ENCODE peak calls at places on chromosomes 7 and 10, in seven cellular contexts. One of them, this sample, is unnamed.

GRCh38 chr7:147276783-147277370 is 1160.3 kb downstream of the CNTNAP2 start:
- DNase-seq in upper lobe of right lung: no peak
- DNase-seq in GM12865: no peak
- DNase-seq in H9: no peak
- DNase-seq in MM.1S: no peak
- DNase-seq in naive thymus-derived CD4-positive, alpha-beta T cell: no peak
- DNase-seq in activated T-helper 1 cell treated with anti-CD3 and anti-CD28 coated beads, Interleukin-12 subunit alpha, Interleukin-12 subunit beta, Interleukin-2, Interleukin-4 antibody, amounts not matched to agents 30 ng/mL and 10 ng/mL and 1 ng/mL, durations not matched to agents 14 hours and 24 hours and 36 hours: no peak
- DNase-seq in this sample: no peak

GRCh38 chr7:1662101-1662500 is 8.0 kb upstream of the ELFN1 start:
- DNase-seq in upper lobe of right lung: peak; percentile 51
- DNase-seq in GM12865: no peak
- DNase-seq in H9: peak; percentile 26
- DNase-seq in MM.1S: no peak
- DNase-seq in naive thymus-derived CD4-positive, alpha-beta T cell: no peak
- DNase-seq in activated T-helper 1 cell treated with anti-CD3 and anti-CD28 coated beads, Interleukin-12 subunit alpha, Interleukin-12 subunit beta, Interleukin-2, Interleukin-4 antibody, amounts not matched to agents 30 ng/mL and 10 ng/mL and 1 ng/mL, durations not matched to agents 14 hours and 24 hours and 36 hours: no peak
- DNase-seq in this sample: peak; percentile 2

GRCh38 chr10:4399571-4399970 is 426.4 kb upstream of the AKR1E2 start:
- DNase-seq in upper lobe of right lung: no peak
- DNase-seq in GM12865: no peak
- DNase-seq in H9: no peak
- DNase-seq in MM.1S: no peak
- DNase-seq in naive thymus-derived CD4-positive, alpha-beta T cell: no peak
- DNase-seq in activated T-helper 1 cell treated with anti-CD3 and anti-CD28 coated beads, Interleukin-12 subunit alpha, Interleukin-12 subunit beta, Interleukin-2, Interleukin-4 antibody, amounts not matched to agents 30 ng/mL and 10 ng/mL and 1 ng/mL, durations not matched to agents 14 hours and 24 hours and 36 hours: no peak
- DNase-seq in this sample: no peak

GRCh38 chr7:43758861-43759683 is 592 bp downstream of the BLVRA start:
- DNase-seq in upper lobe of right lung: no peak
- DNase-seq in GM12865: peak; percentile 62
- DNase-seq in H9: no peak
- DNase-seq in MM.1S: peak; percentile 42
- DNase-seq in naive thymus-derived CD4-positive, alpha-beta T cell: peak; percentile 53
- DNase-seq in activated T-helper 1 cell treated with anti-CD3 and anti-CD28 coated beads, Interleukin-12 subunit alpha, Interleukin-12 subunit beta, Interleukin-2, Interleukin-4 antibody, amounts not matched to agents 30 ng/mL and 10 ng/mL and 1 ng/mL, durations not matched to agents 14 hours and 24 hours and 36 hours: peak; percentile 57
- DNase-seq in this sample: peak; percentile 46

GRCh38 chr7:41699532-41699931 is 3.4 kb downstream of the INHBA start:
- DNase-seq in upper lobe of right lung: no peak
- DNase-seq in GM12865: no peak
- DNase-seq in H9: no peak
- DNase-seq in MM.1S: no peak
- DNase-seq in naive thymus-derived CD4-positive, alpha-beta T cell: no peak
- DNase-seq in activated T-helper 1 cell treated with anti-CD3 and anti-CD28 coated beads, Interleukin-12 subunit alpha, Interleukin-12 subunit beta, Interleukin-2, Interleukin-4 antibody, amounts not matched to agents 30 ng/mL and 10 ng/mL and 1 ng/mL, durations not matched to agents 14 hours and 24 hours and 36 hours: no peak
- DNase-seq in this sample: no peak

GRCh38 chr10:3067045-3067858 is at the start of gene PFKP:
- DNase-seq in upper lobe of right lung: no peak
- DNase-seq in GM12865: peak; percentile 59
- DNase-seq in H9: peak; percentile 61
- DNase-seq in MM.1S: no peak
- DNase-seq in naive thymus-derived CD4-positive, alpha-beta T cell: peak; percentile 46
- DNase-seq in activated T-helper 1 cell treated with anti-CD3 and anti-CD28 coated beads, Interleukin-12 subunit alpha, Interleukin-12 subunit beta, Interleukin-2, Interleukin-4 antibody, amounts not matched to agents 30 ng/mL and 10 ng/mL and 1 ng/mL, durations not matched to agents 14 hours and 24 hours and 36 hours: peak; percentile 65
- DNase-seq in this sample: peak; percentile 65

GRCh38 chr7:28530175-28531142 is 118.1 kb downstream of the CREB5 start:
- DNase-seq in upper lobe of right lung: no peak
- DNase-seq in GM12865: no peak
- DNase-seq in H9: no peak
- DNase-seq in MM.1S: no peak
- DNase-seq in naive thymus-derived CD4-positive, alpha-beta T cell: no peak
- DNase-seq in activated T-helper 1 cell treated with anti-CD3 and anti-CD28 coated beads, Interleukin-12 subunit alpha, Interleukin-12 subunit beta, Interleukin-2, Interleukin-4 antibody, amounts not matched to agents 30 ng/mL and 10 ng/mL and 1 ng/mL, durations not matched to agents 14 hours and 24 hours and 36 hours: no peak
- DNase-seq in this sample: no peak

GRCh38 chr10:74640134-74640533 is 186.3 kb upstream of the KAT6B start:
- DNase-seq in upper lobe of right lung: no peak
- DNase-seq in GM12865: peak; percentile 63
- DNase-seq in H9: peak; percentile 38
- DNase-seq in MM.1S: no peak
- DNase-seq in naive thymus-derived CD4-positive, alpha-beta T cell: no peak
- DNase-seq in activated T-helper 1 cell treated with anti-CD3 and anti-CD28 coated beads, Interleukin-12 subunit alpha, Interleukin-12 subunit beta, Interleukin-2, Interleukin-4 antibody, amounts not matched to agents 30 ng/mL and 10 ng/mL and 1 ng/mL, durations not matched to agents 14 hours and 24 hours and 36 hours: no peak
- DNase-seq in this sample: no peak

GRCh38 chr10:127196227-127196954 is at the start of gene INSYN2A:
- DNase-seq in upper lobe of right lung: no peak
- DNase-seq in GM12865: no peak
- DNase-seq in H9: peak; percentile 73
- DNase-seq in MM.1S: no peak
- DNase-seq in naive thymus-derived CD4-positive, alpha-beta T cell: no peak
- DNase-seq in activated T-helper 1 cell treated with anti-CD3 and anti-CD28 coated beads, Interleukin-12 subunit alpha, Interleukin-12 subunit beta, Interleukin-2, Interleukin-4 antibody, amounts not matched to agents 30 ng/mL and 10 ng/mL and 1 ng/mL, durations not matched to agents 14 hours and 24 hours and 36 hours: no peak
- DNase-seq in this sample: no peak

GRCh38 chr7:22786290-22786932 is 36.2 kb downstream of the TOMM7 start:
- DNase-seq in upper lobe of right lung: no peak
- DNase-seq in GM12865: no peak
- DNase-seq in H9: no peak
- DNase-seq in MM.1S: no peak
- DNase-seq in naive thymus-derived CD4-positive, alpha-beta T cell: no peak
- DNase-seq in activated T-helper 1 cell treated with anti-CD3 and anti-CD28 coated beads, Interleukin-12 subunit alpha, Interleukin-12 subunit beta, Interleukin-2, Interleukin-4 antibody, amounts not matched to agents 30 ng/mL and 10 ng/mL and 1 ng/mL, durations not matched to agents 14 hours and 24 hours and 36 hours: no peak
- DNase-seq in this sample: no peak

GRCh38 chr10:126674741-126675515 is 4.4 kb upstream of the C10orf90 start:
- DNase-seq in upper lobe of right lung: no peak
- DNase-seq in GM12865: no peak
- DNase-seq in H9: no peak
- DNase-seq in MM.1S: no peak
- DNase-seq in naive thymus-derived CD4-positive, alpha-beta T cell: no peak
- DNase-seq in activated T-helper 1 cell treated with anti-CD3 and anti-CD28 coated beads, Interleukin-12 subunit alpha, Interleukin-12 subunit beta, Interleukin-2, Interleukin-4 antibody, amounts not matched to agents 30 ng/mL and 10 ng/mL and 1 ng/mL, durations not matched to agents 14 hours and 24 hours and 36 hours: no peak
- DNase-seq in this sample: no peak

GRCh38 chr10:45368181-45368580 is 5.8 kb upstream of the ALOX5 start:
- DNase-seq in upper lobe of right lung: no peak
- DNase-seq in GM12865: no peak
- DNase-seq in H9: no peak
- DNase-seq in MM.1S: no peak
- DNase-seq in naive thymus-derived CD4-positive, alpha-beta T cell: no peak
- DNase-seq in activated T-helper 1 cell treated with anti-CD3 and anti-CD28 coated beads, Interleukin-12 subunit alpha, Interleukin-12 subunit beta, Interleukin-2, Interleukin-4 antibody, amounts not matched to agents 30 ng/mL and 10 ng/mL and 1 ng/mL, durations not matched to agents 14 hours and 24 hours and 36 hours: no peak
- DNase-seq in this sample: no peak

GRCh38 chr10:37314862-37315261 is 189.5 kb downstream of the ANKRD30A start:
- DNase-seq in upper lobe of right lung: no peak
- DNase-seq in GM12865: no peak
- DNase-seq in H9: no peak
- DNase-seq in MM.1S: no peak
- DNase-seq in naive thymus-derived CD4-positive, alpha-beta T cell: no peak
- DNase-seq in activated T-helper 1 cell treated with anti-CD3 and anti-CD28 coated beads, Interleukin-12 subunit alpha, Interleukin-12 subunit beta, Interleukin-2, Interleukin-4 antibody, amounts not matched to agents 30 ng/mL and 10 ng/mL and 1 ng/mL, durations not matched to agents 14 hours and 24 hours and 36 hours: no peak
- DNase-seq in this sample: no peak

GRCh38 chr10:26982058-26982457 is 118.2 kb downstream of the ANKRD26 start:
- DNase-seq in upper lobe of right lung: no peak
- DNase-seq in GM12865: no peak
- DNase-seq in H9: no peak
- DNase-seq in MM.1S: no peak
- DNase-seq in naive thymus-derived CD4-positive, alpha-beta T cell: no peak
- DNase-seq in activated T-helper 1 cell treated with anti-CD3 and anti-CD28 coated beads, Interleukin-12 subunit alpha, Interleukin-12 subunit beta, Interleukin-2, Interleukin-4 antibody, amounts not matched to agents 30 ng/mL and 10 ng/mL and 1 ng/mL, durations not matched to agents 14 hours and 24 hours and 36 hours: no peak
- DNase-seq in this sample: no peak

GRCh38 chr7:6614941-6615737 is at the start of gene ZNF853:
- DNase-seq in upper lobe of right lung: no peak
- DNase-seq in GM12865: no peak
- DNase-seq in H9: no peak
- DNase-seq in MM.1S: no peak
- DNase-seq in naive thymus-derived CD4-positive, alpha-beta T cell: no peak
- DNase-seq in activated T-helper 1 cell treated with anti-CD3 and anti-CD28 coated beads, Interleukin-12 subunit alpha, Interleukin-12 subunit beta, Interleukin-2, Interleukin-4 antibody, amounts not matched to agents 30 ng/mL and 10 ng/mL and 1 ng/mL, durations not matched to agents 14 hours and 24 hours and 36 hours: no peak
- DNase-seq in this sample: no peak

GRCh38 chr7:100642534-100642907 is 1.2 kb upstream of the TFR2 start:
- DNase-seq in upper lobe of right lung: no peak
- DNase-seq in GM12865: peak; percentile 73
- DNase-seq in H9: peak; percentile 70
- DNase-seq in MM.1S: peak; percentile 58
- DNase-seq in naive thymus-derived CD4-positive, alpha-beta T cell: no peak
- DNase-seq in activated T-helper 1 cell treated with anti-CD3 and anti-CD28 coated beads, Interleukin-12 subunit alpha, Interleukin-12 subunit beta, Interleukin-2, Interleukin-4 antibody, amounts not matched to agents 30 ng/mL and 10 ng/mL and 1 ng/mL, durations not matched to agents 14 hours and 24 hours and 36 hours: no peak
- DNase-seq in this sample: peak; percentile 80

GRCh38 chr10:126242352-126243260 is 145.7 kb downstream of the ADAM12 start:
- DNase-seq in upper lobe of right lung: no peak
- DNase-seq in GM12865: no peak
- DNase-seq in H9: no peak
- DNase-seq in MM.1S: no peak
- DNase-seq in naive thymus-derived CD4-positive, alpha-beta T cell: no peak
- DNase-seq in activated T-helper 1 cell treated with anti-CD3 and anti-CD28 coated beads, Interleukin-12 subunit alpha, Interleukin-12 subunit beta, Interleukin-2, Interleukin-4 antibody, amounts not matched to agents 30 ng/mL and 10 ng/mL and 1 ng/mL, durations not matched to agents 14 hours and 24 hours and 36 hours: no peak
- DNase-seq in this sample: no peak

GRCh38 chr7:140908351-140908750 is 16.4 kb downstream of the BRAF start:
- DNase-seq in upper lobe of right lung: no peak
- DNase-seq in GM12865: no peak
- DNase-seq in H9: no peak
- DNase-seq in MM.1S: no peak
- DNase-seq in naive thymus-derived CD4-positive, alpha-beta T cell: no peak
- DNase-seq in activated T-helper 1 cell treated with anti-CD3 and anti-CD28 coated beads, Interleukin-12 subunit alpha, Interleukin-12 subunit beta, Interleukin-2, Interleukin-4 antibody, amounts not matched to agents 30 ng/mL and 10 ng/mL and 1 ng/mL, durations not matched to agents 14 hours and 24 hours and 36 hours: no peak
- DNase-seq in this sample: no peak

GRCh38 chr7:46616636-46617035 is 695.6 kb upstream of the IGFBP3 start:
- DNase-seq in upper lobe of right lung: no peak
- DNase-seq in GM12865: no peak
- DNase-seq in H9: no peak
- DNase-seq in MM.1S: no peak
- DNase-seq in naive thymus-derived CD4-positive, alpha-beta T cell: no peak
- DNase-seq in activated T-helper 1 cell treated with anti-CD3 and anti-CD28 coated beads, Interleukin-12 subunit alpha, Interleukin-12 subunit beta, Interleukin-2, Interleukin-4 antibody, amounts not matched to agents 30 ng/mL and 10 ng/mL and 1 ng/mL, durations not matched to agents 14 hours and 24 hours and 36 hours: no peak
- DNase-seq in this sample: no peak

GRCh38 chr7:129368389-129368986 is 65.7 kb upstream of the STRIP2 start:
- DNase-seq in upper lobe of right lung: no peak
- DNase-seq in GM12865: peak; percentile 73
- DNase-seq in H9: no peak
- DNase-seq in MM.1S: peak; percentile 20
- DNase-seq in naive thymus-derived CD4-positive, alpha-beta T cell: no peak
- DNase-seq in activated T-helper 1 cell treated with anti-CD3 and anti-CD28 coated beads, Interleukin-12 subunit alpha, Interleukin-12 subunit beta, Interleukin-2, Interleukin-4 antibody, amounts not matched to agents 30 ng/mL and 10 ng/mL and 1 ng/mL, durations not matched to agents 14 hours and 24 hours and 36 hours: peak; percentile 29
- DNase-seq in this sample: no peak

GRCh38 chr10:48785796-48786195 is 101.1 kb downstream of the WDFY4 start:
- DNase-seq in upper lobe of right lung: no peak
- DNase-seq in GM12865: no peak
- DNase-seq in H9: no peak
- DNase-seq in MM.1S: no peak
- DNase-seq in naive thymus-derived CD4-positive, alpha-beta T cell: no peak
- DNase-seq in activated T-helper 1 cell treated with anti-CD3 and anti-CD28 coated beads, Interleukin-12 subunit alpha, Interleukin-12 subunit beta, Interleukin-2, Interleukin-4 antibody, amounts not matched to agents 30 ng/mL and 10 ng/mL and 1 ng/mL, durations not matched to agents 14 hours and 24 hours and 36 hours: no peak
- DNase-seq in this sample: no peak

GRCh38 chr7:106653488-106653887 is 7.5 kb downstream of the CCDC71L start:
- DNase-seq in upper lobe of right lung: no peak
- DNase-seq in GM12865: no peak
- DNase-seq in H9: no peak
- DNase-seq in MM.1S: no peak
- DNase-seq in naive thymus-derived CD4-positive, alpha-beta T cell: no peak
- DNase-seq in activated T-helper 1 cell treated with anti-CD3 and anti-CD28 coated beads, Interleukin-12 subunit alpha, Interleukin-12 subunit beta, Interleukin-2, Interleukin-4 antibody, amounts not matched to agents 30 ng/mL and 10 ng/mL and 1 ng/mL, durations not matched to agents 14 hours and 24 hours and 36 hours: no peak
- DNase-seq in this sample: no peak

GRCh38 chr7:96189129-96189815 is 132.6 kb downstream of the SLC25A13 start:
- DNase-seq in upper lobe of right lung: no peak
- DNase-seq in GM12865: no peak
- DNase-seq in H9: no peak
- DNase-seq in MM.1S: no peak
- DNase-seq in naive thymus-derived CD4-positive, alpha-beta T cell: no peak
- DNase-seq in activated T-helper 1 cell treated with anti-CD3 and anti-CD28 coated beads, Interleukin-12 subunit alpha, Interleukin-12 subunit beta, Interleukin-2, Interleukin-4 antibody, amounts not matched to agents 30 ng/mL and 10 ng/mL and 1 ng/mL, durations not matched to agents 14 hours and 24 hours and 36 hours: no peak
- DNase-seq in this sample: no peak

GRCh38 chr10:86724445-86724844 is 32.0 kb upstream of the BMPR1A start:
- DNase-seq in upper lobe of right lung: no peak
- DNase-seq in GM12865: no peak
- DNase-seq in H9: no peak
- DNase-seq in MM.1S: no peak
- DNase-seq in naive thymus-derived CD4-positive, alpha-beta T cell: no peak
- DNase-seq in activated T-helper 1 cell treated with anti-CD3 and anti-CD28 coated beads, Interleukin-12 subunit alpha, Interleukin-12 subunit beta, Interleukin-2, Interleukin-4 antibody, amounts not matched to agents 30 ng/mL and 10 ng/mL and 1 ng/mL, durations not matched to agents 14 hours and 24 hours and 36 hours: no peak
- DNase-seq in this sample: no peak

GRCh38 chr10:60025279-60025678 is 118.9 kb upstream of the CCDC6 start:
- DNase-seq in upper lobe of right lung: no peak
- DNase-seq in GM12865: no peak
- DNase-seq in H9: no peak
- DNase-seq in MM.1S: no peak
- DNase-seq in naive thymus-derived CD4-positive, alpha-beta T cell: no peak
- DNase-seq in activated T-helper 1 cell treated with anti-CD3 and anti-CD28 coated beads, Interleukin-12 subunit alpha, Interleukin-12 subunit beta, Interleukin-2, Interleukin-4 antibody, amounts not matched to agents 30 ng/mL and 10 ng/mL and 1 ng/mL, durations not matched to agents 14 hours and 24 hours and 36 hours: no peak
- DNase-seq in this sample: no peak

GRCh38 chr7:31651800-31652326 is 35.2 kb upstream of the PPP1R17 start:
- DNase-seq in upper lobe of right lung: no peak
- DNase-seq in GM12865: no peak
- DNase-seq in H9: no peak
- DNase-seq in MM.1S: no peak
- DNase-seq in naive thymus-derived CD4-positive, alpha-beta T cell: no peak
- DNase-seq in activated T-helper 1 cell treated with anti-CD3 and anti-CD28 coated beads, Interleukin-12 subunit alpha, Interleukin-12 subunit beta, Interleukin-2, Interleukin-4 antibody, amounts not matched to agents 30 ng/mL and 10 ng/mL and 1 ng/mL, durations not matched to agents 14 hours and 24 hours and 36 hours: no peak
- DNase-seq in this sample: no peak

GRCh38 chr7:116421298-116421697 is 78.2 kb upstream of the CAV2 start:
- DNase-seq in upper lobe of right lung: no peak
- DNase-seq in GM12865: no peak
- DNase-seq in H9: no peak
- DNase-seq in MM.1S: no peak
- DNase-seq in naive thymus-derived CD4-positive, alpha-beta T cell: no peak
- DNase-seq in activated T-helper 1 cell treated with anti-CD3 and anti-CD28 coated beads, Interleukin-12 subunit alpha, Interleukin-12 subunit beta, Interleukin-2, Interleukin-4 antibody, amounts not matched to agents 30 ng/mL and 10 ng/mL and 1 ng/mL, durations not matched to agents 14 hours and 24 hours and 36 hours: no peak
- DNase-seq in this sample: no peak

GRCh38 chr7:157241631-157242030 is 95.2 kb upstream of the DNAJB6 start:
- DNase-seq in upper lobe of right lung: no peak
- DNase-seq in GM12865: no peak
- DNase-seq in H9: no peak
- DNase-seq in MM.1S: no peak
- DNase-seq in naive thymus-derived CD4-positive, alpha-beta T cell: no peak
- DNase-seq in activated T-helper 1 cell treated with anti-CD3 and anti-CD28 coated beads, Interleukin-12 subunit alpha, Interleukin-12 subunit beta, Interleukin-2, Interleukin-4 antibody, amounts not matched to agents 30 ng/mL and 10 ng/mL and 1 ng/mL, durations not matched to agents 14 hours and 24 hours and 36 hours: no peak
- DNase-seq in this sample: no peak

GRCh38 chr10:54501919-54502318 is 299.1 kb downstream of the PCDH15 start:
- DNase-seq in upper lobe of right lung: no peak
- DNase-seq in GM12865: no peak
- DNase-seq in H9: no peak
- DNase-seq in MM.1S: no peak
- DNase-seq in naive thymus-derived CD4-positive, alpha-beta T cell: no peak
- DNase-seq in activated T-helper 1 cell treated with anti-CD3 and anti-CD28 coated beads, Interleukin-12 subunit alpha, Interleukin-12 subunit beta, Interleukin-2, Interleukin-4 antibody, amounts not matched to agents 30 ng/mL and 10 ng/mL and 1 ng/mL, durations not matched to agents 14 hours and 24 hours and 36 hours: no peak
- DNase-seq in this sample: no peak

GRCh38 chr7:77473240-77474005 is 57.3 kb upstream of the GSAP start:
- DNase-seq in upper lobe of right lung: no peak
- DNase-seq in GM12865: no peak
- DNase-seq in H9: no peak
- DNase-seq in MM.1S: no peak
- DNase-seq in naive thymus-derived CD4-positive, alpha-beta T cell: no peak
- DNase-seq in activated T-helper 1 cell treated with anti-CD3 and anti-CD28 coated beads, Interleukin-12 subunit alpha, Interleukin-12 subunit beta, Interleukin-2, Interleukin-4 antibody, amounts not matched to agents 30 ng/mL and 10 ng/mL and 1 ng/mL, durations not matched to agents 14 hours and 24 hours and 36 hours: no peak
- DNase-seq in this sample: no peak

GRCh38 chr7:17898111-17898510 is 42.2 kb downstream of the SNX13 start:
- DNase-seq in upper lobe of right lung: no peak
- DNase-seq in GM12865: no peak
- DNase-seq in H9: no peak
- DNase-seq in MM.1S: no peak
- DNase-seq in naive thymus-derived CD4-positive, alpha-beta T cell: no peak
- DNase-seq in activated T-helper 1 cell treated with anti-CD3 and anti-CD28 coated beads, Interleukin-12 subunit alpha, Interleukin-12 subunit beta, Interleukin-2, Interleukin-4 antibody, amounts not matched to agents 30 ng/mL and 10 ng/mL and 1 ng/mL, durations not matched to agents 14 hours and 24 hours and 36 hours: no peak
- DNase-seq in this sample: no peak

GRCh38 chr10:114970515-114970914 is 32.5 kb downstream of the TRUB1 start:
- DNase-seq in upper lobe of right lung: no peak
- DNase-seq in GM12865: no peak
- DNase-seq in H9: peak; percentile 34
- DNase-seq in MM.1S: no peak
- DNase-seq in naive thymus-derived CD4-positive, alpha-beta T cell: no peak
- DNase-seq in activated T-helper 1 cell treated with anti-CD3 and anti-CD28 coated beads, Interleukin-12 subunit alpha, Interleukin-12 subunit beta, Interleukin-2, Interleukin-4 antibody, amounts not matched to agents 30 ng/mL and 10 ng/mL and 1 ng/mL, durations not matched to agents 14 hours and 24 hours and 36 hours: no peak
- DNase-seq in this sample: no peak

GRCh38 chr10:51951601-51952000 is 252.2 kb upstream of the CSTF2T start:
- DNase-seq in upper lobe of right lung: no peak
- DNase-seq in GM12865: no peak
- DNase-seq in H9: no peak
- DNase-seq in MM.1S: no peak
- DNase-seq in naive thymus-derived CD4-positive, alpha-beta T cell: no peak
- DNase-seq in activated T-helper 1 cell treated with anti-CD3 and anti-CD28 coated beads, Interleukin-12 subunit alpha, Interleukin-12 subunit beta, Interleukin-2, Interleukin-4 antibody, amounts not matched to agents 30 ng/mL and 10 ng/mL and 1 ng/mL, durations not matched to agents 14 hours and 24 hours and 36 hours: no peak
- DNase-seq in this sample: no peak

GRCh38 chr10:100167521-100168312 is 18.1 kb downstream of the ERLIN1 start:
- DNase-seq in upper lobe of right lung: no peak
- DNase-seq in GM12865: no peak
- DNase-seq in H9: no peak
- DNase-seq in MM.1S: peak; percentile 30
- DNase-seq in naive thymus-derived CD4-positive, alpha-beta T cell: no peak
- DNase-seq in activated T-helper 1 cell treated with anti-CD3 and anti-CD28 coated beads, Interleukin-12 subunit alpha, Interleukin-12 subunit beta, Interleukin-2, Interleukin-4 antibody, amounts not matched to agents 30 ng/mL and 10 ng/mL and 1 ng/mL, durations not matched to agents 14 hours and 24 hours and 36 hours: no peak
- DNase-seq in this sample: no peak

GRCh38 chr7:50321678-50322077 is 17.2 kb downstream of the IKZF1 start:
- DNase-seq in upper lobe of right lung: no peak
- DNase-seq in GM12865: no peak
- DNase-seq in H9: no peak
- DNase-seq in MM.1S: no peak
- DNase-seq in naive thymus-derived CD4-positive, alpha-beta T cell: peak; percentile 82
- DNase-seq in activated T-helper 1 cell treated with anti-CD3 and anti-CD28 coated beads, Interleukin-12 subunit alpha, Interleukin-12 subunit beta, Interleukin-2, Interleukin-4 antibody, amounts not matched to agents 30 ng/mL and 10 ng/mL and 1 ng/mL, durations not matched to agents 14 hours and 24 hours and 36 hours: no peak
- DNase-seq in this sample: no peak

GRCh38 chr10:132508497-132509443 is 28.8 kb upstream of the INPP5A start:
- DNase-seq in upper lobe of right lung: no peak
- DNase-seq in GM12865: no peak
- DNase-seq in H9: peak; percentile 24
- DNase-seq in MM.1S: no peak
- DNase-seq in naive thymus-derived CD4-positive, alpha-beta T cell: no peak
- DNase-seq in activated T-helper 1 cell treated with anti-CD3 and anti-CD28 coated beads, Interleukin-12 subunit alpha, Interleukin-12 subunit beta, Interleukin-2, Interleukin-4 antibody, amounts not matched to agents 30 ng/mL and 10 ng/mL and 1 ng/mL, durations not matched to agents 14 hours and 24 hours and 36 hours: no peak
- DNase-seq in this sample: peak; percentile 12

GRCh38 chr7:123041085-123041484 is 45.6 kb upstream of the TAS2R16 start:
- DNase-seq in upper lobe of right lung: no peak
- DNase-seq in GM12865: no peak
- DNase-seq in H9: no peak
- DNase-seq in MM.1S: no peak
- DNase-seq in naive thymus-derived CD4-positive, alpha-beta T cell: no peak
- DNase-seq in activated T-helper 1 cell treated with anti-CD3 and anti-CD28 coated beads, Interleukin-12 subunit alpha, Interleukin-12 subunit beta, Interleukin-2, Interleukin-4 antibody, amounts not matched to agents 30 ng/mL and 10 ng/mL and 1 ng/mL, durations not matched to agents 14 hours and 24 hours and 36 hours: no peak
- DNase-seq in this sample: no peak

This sample was measured in GM12891.